ENCODE peak calls at places on chromosomes 16 and 17, in five cellular contexts. Z is cardiac fibroblast, Y is psoas muscle, M is fibroblast of lung, N is neural progenitor cell. O is an unnamed sample.

GRCh38 chr16:60636117-60636516 is 1400.1 kb downstream of the CDH8 start:
- DNase-seq in Z (no peak), Y (no peak), M (no peak), N (no peak), O (no peak)

GRCh38 chr17:17751996-17752821 is 71.0 kb downstream of the RAI1 start:
- DNase-seq in Z (peak; percentile 97), Y (peak; percentile 97), M (peak; percentile 93), N (peak; percentile 97), O (peak; percentile 91)

GRCh38 chr16:77898671-77899211 is 110.4 kb downstream of the VAT1L start:
- DNase-seq in Z (peak; percentile 32), Y (no peak), M (peak; percentile 70), N (no peak), O (peak; percentile 28)

GRCh38 chr16:85424260-85425060 is 188.7 kb upstream of the GSE1 start:
- DNase-seq in Z (no peak), Y (no peak), M (no peak), N (no peak), O (no peak)

GRCh38 chr16:86391987-86392386 is 118.3 kb upstream of the FOXF1 start:
- DNase-seq in Z (no peak), Y (no peak), M (peak; percentile 84), N (no peak), O (peak; percentile 52)

GRCh38 chr16:15650698-15651161 is 685 bp downstream of the NDE1 start:
- DNase-seq in Z (peak; percentile 26), Y (no peak), M (peak; percentile 40), N (peak; percentile 60), O (peak; percentile 38)

GRCh38 chr16:55389426-55390073 is 65.5 kb downstream of the IRX6 start:
- DNase-seq in Z (no peak), Y (peak; percentile 52), M (no peak), N (no peak), O (peak; percentile 69)

GRCh38 chr17:75573994-75574393 is 13.6 kb upstream of the MYO15B start:
- DNase-seq in Z (no peak), Y (no peak), M (no peak), N (no peak), O (no peak)

GRCh38 chr17:56887105-56887504 is 26.7 kb downstream of the TRIM25 start:
- DNase-seq in Z (no peak), Y (no peak), M (peak; percentile 10), N (no peak), O (no peak)

GRCh38 chr17:37429442-37429841 is 22.8 kb downstream of the TADA2A start:
- DNase-seq in Z (no peak), Y (no peak), M (no peak), N (no peak), O (no peak)

GRCh38 chr16:29665294-29666077 is 2.4 kb downstream of the SPN start:
- DNase-seq in Z (no peak), Y (no peak), M (no peak), N (no peak), O (no peak)

GRCh38 chr16:88406096-88407041 is 23.6 kb downstream of the ZNF469 start:
- DNase-seq in Z (no peak), Y (no peak), M (no peak), N (peak; percentile 50), O (no peak)

GRCh38 chr17:60641126-60641525 is 36.5 kb upstream of the BCAS3 start:
- DNase-seq in Z (no peak), Y (no peak), M (peak; percentile 62), N (no peak), O (no peak)

GRCh38 chr17:57158296-57158695 is 73.2 kb downstream of the AKAP1 start:
- DNase-seq in Z (no peak), Y (no peak), M (peak; percentile 88), N (no peak), O (no peak)

GRCh38 chr17:62172492-62173291 is 107.6 kb upstream of the MED13 start:
- DNase-seq in Z (peak; percentile 57), Y (no peak), M (no peak), N (no peak), O (no peak)

GRCh38 chr16:14641877-14642276 is 9.1 kb downstream of the BFAR start:
- DNase-seq in Z (no peak), Y (no peak), M (no peak), N (no peak), O (no peak)

GRCh38 chr16:57982345-57982744 is 11.4 kb upstream of the CNGB1 start:
- DNase-seq in Z (no peak), Y (no peak), M (no peak), N (no peak), O (no peak)

GRCh38 chr17:20264996-20265395 is 202.3 kb downstream of the LGALS9B start:
- DNase-seq in Z (no peak), Y (no peak), M (peak; percentile 8), N (no peak), O (no peak)

DNA sequence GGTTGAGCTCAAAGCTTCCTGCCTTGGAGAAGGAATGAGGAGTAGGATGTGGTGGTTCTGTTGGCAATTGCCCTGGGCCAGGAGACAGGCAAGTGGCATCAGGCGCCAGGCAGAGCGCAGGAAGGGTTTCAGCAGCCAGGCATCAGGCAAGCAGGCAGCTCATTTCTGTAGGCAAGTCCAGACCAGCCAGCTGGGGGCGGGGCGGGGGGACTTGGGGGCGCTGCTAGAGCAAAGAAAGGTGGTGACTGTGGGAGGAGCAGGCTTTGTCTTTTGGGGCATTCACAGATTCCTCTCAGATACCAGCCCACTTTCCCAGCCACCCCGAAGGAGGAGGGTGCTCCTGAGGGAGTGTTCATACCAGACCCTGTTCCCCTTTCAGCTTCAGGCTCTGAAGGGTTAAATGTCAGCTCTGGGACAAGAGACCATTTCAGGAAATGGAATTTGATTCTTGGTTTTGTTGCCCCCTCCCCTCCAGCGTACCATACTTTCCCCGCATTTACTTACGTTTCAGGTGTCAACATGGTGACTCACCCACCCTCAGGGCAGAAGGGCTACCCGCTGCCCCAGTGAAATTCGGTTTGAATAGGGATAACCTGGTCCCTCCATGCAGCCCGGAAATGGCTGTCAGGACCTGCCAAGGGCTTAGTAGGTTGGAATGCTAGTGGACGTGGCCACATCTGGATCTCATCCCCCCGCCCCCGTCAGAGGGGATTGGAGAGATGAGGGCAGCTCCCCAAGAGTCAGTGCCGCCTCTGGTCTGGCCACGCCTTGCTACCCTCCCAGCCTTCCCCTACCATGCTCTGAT is 13.2 kb downstream of the NGFR start:
- DNase-seq in Z (peak; percentile 42), Y (no peak), M (no peak), N (peak; percentile 72), O (peak; percentile 96)
- H3K4me3 ChIP-seq in Z (no peak overlapping the region), Y (no peak overlapping the region), M (no peak overlapping the region), N (peak overlapping the region; percentile 20), O (no peak overlapping the region)

GRCh38 chr16:80931661-80931984 is 75.1 kb downstream of the CMC2 start:
- DNase-seq in Z (no peak), Y (no peak), M (no peak), N (no peak), O (no peak)
- H3K4me3 ChIP-seq in Z (peak overlapping the region; percentile 52), Y (peak overlapping the region; percentile 72), M (peak overlapping the region; percentile 0), N (peak overlapping the region; percentile 39), O (peak overlapping the region; percentile 42)

DNA sequence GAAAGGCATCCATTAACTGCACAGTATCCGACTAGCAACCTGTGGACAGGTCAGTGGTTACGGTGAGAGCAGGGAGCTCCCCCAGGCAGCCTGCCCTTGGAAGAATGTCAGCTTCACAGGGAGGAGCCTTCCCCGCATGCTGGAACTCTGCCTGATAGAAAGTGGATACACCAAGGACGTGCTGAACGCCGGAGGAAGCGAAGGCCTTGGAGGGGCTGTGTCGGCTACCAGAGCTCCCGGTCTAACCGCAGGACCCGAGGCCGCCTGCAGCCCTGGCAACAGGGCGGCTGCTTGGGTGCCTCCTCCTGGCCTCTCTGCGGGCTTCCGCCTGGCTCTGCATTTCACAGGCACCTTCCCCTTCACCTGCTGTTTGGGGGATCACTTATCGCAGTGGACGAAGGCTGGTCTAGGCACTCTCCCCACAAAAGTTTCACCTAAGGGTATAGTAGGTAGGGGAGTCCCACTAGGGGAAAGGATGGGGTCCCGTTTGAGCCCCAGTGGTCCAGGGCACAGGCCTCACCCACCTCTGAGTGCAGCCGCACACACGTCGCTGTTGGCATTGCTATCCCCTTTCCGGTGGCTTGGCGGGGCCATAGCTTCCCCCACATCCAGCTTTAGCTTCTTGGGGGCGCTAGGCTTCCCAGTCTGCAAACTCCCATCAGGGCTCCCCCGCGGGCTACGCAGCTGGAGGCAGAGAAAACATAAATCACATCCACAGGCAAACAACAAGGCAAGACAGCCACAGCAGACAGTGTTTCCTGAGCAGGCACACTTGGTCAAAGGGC is 29.8 kb downstream of the PELP1 start:
- DNase-seq in Z (no peak), Y (no peak), M (no peak), N (no peak), O (no peak)
- H3K4me3 ChIP-seq in Z (no peak overlapping the region), Y (no peak overlapping the region), M (no peak overlapping the region), N (no peak overlapping the region), O (no peak overlapping the region)

DNA sequence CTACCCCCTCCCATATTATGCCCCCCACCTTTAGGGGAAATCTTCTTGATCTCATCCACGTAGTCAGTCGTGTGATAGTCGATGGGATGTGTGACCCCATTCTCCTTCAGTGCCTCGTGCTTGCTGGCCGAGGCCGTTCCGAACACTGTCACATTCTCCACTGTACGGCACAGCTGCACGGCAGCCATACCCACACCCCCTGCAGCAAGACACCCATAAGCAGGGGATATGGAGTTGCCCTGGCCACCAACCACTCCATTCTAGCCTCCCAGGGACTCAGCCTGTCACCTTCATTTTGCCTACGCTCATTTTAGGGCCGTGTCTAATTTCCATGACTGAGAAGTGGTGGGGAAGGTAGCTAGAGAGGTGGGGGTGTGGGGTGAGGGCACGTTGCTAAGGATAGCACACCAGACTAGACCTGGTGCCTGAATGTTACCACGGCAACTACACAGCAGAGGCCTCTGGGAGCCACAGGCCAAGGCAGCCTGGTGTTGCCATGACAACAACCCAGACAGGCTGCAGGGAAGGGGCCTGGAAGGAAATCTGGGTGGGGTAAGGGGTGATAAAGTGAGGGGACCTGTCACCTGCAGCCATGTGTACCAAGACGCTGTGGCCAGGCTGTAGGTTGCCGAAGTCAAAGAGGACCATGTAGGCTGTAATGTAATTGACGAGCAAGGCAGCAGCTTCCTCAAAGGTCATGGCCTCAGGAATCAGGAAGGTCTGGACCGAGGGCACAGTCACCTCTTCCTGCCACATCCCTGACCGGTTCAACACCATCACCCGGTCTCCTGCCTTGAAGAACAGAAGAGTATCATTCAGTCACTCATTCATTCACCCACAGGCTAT is 4.0 kb downstream of the VAT1 start:
- DNase-seq in Z (peak; percentile 44), Y (no peak), M (no peak), N (peak; percentile 77), O (no peak)
- H3K4me3 ChIP-seq in Z (no peak overlapping the region), Y (no peak overlapping the region), M (no peak overlapping the region), N (no peak overlapping the region), O (no peak overlapping the region)

GRCh38 chr16:54175552-54176375 is 110.8 kb downstream of the IRX3 start:
- DNase-seq in Z (peak; percentile 16), Y (no peak), M (peak; percentile 30), N (no peak), O (no peak)
- H3K4me3 ChIP-seq in Z (peak overlapping the region; percentile 3), Y (no peak overlapping the region), M (no peak overlapping the region), N (no peak overlapping the region), O (no peak overlapping the region)

DNA sequence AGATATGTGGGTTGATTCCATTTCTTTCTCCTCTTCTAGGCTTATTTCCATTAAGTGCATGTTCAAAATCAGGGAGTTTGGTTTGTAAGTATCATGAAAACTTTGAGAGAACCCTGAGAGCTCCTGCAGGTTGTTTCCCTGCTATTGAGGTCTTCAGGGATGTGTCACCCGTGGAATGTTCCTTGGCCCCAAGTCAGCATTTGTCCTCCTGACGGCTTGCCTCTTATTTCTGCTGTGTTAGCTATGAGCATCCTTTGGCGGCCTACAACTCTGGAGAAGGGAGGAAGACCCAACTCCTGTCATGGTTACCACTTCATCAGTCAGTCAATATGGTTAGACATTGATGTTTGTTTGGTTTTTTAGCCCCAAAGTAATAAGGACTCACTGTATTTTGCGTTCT is 180.8 kb downstream of the FTO start:
- DNase-seq in Z (no peak), Y (no peak), M (peak; percentile 53), N (no peak), O (no peak)
- H3K4me3 ChIP-seq in Z (no peak overlapping the region), Y (no peak overlapping the region), M (no peak overlapping the region), N (no peak overlapping the region), O (no peak overlapping the region)

O was measured in MG63.